ENCODE peak calls at places on chromosomes 5 and 9, in ten cellular contexts. D is activated CD8-positive, alpha-beta memory T cell treated with anti-CD3 and anti-CD28 coated beads for 48 hours; A is heart right ventricle; K is NCI-H2029 treated with DMSO at 0.1 percent for 48 hours; Z is HuH-7.5; I is Right ventricle myocardium inferior; B is activated CD8-positive, alpha-beta T cell treated with anti-CD3 and anti-CD28 coated beads, Interleukin-2, amount 10 ng/mL, durations not matched to agents 7 days and 5 days; P is endothelial cell; X is GM13977; S is EH. Y is an unnamed sample.

GRCh38 chr9:794386-794785 is 47.1 kb upstream of the DMRT1 start:
- DNase-seq in B (no peak), K (no peak), I (no peak), P (no peak), Z (no peak), X (no peak), D (no peak), A (no peak), S (no peak), Y (no peak)

GRCh38 chr5:17802256-17802655 is 168.0 kb downstream of the TAF11L14 start:
- DNase-seq in A (no peak), I (no peak), K (no peak), B (no peak), Z (no peak), P (no peak), X (no peak), S (no peak), D (no peak), Y (no peak)

GRCh38 chr5:150137168-150137957 is 18.3 kb downstream of the PDGFRB start:
- DNase-seq in I (no peak), D (no peak), B (no peak), S (peak; percentile 84), P (peak; percentile 57), Z (peak; percentile 72), K (no peak), X (no peak), A (no peak), Y (peak; percentile 18)

GRCh38 chr5:113128931-113129330 is 152.3 kb downstream of the DCP2 start:
- DNase-seq in B (no peak), Z (no peak), K (no peak), X (no peak), S (no peak), D (no peak), A (no peak), P (no peak), I (no peak), Y (no peak)

GRCh38 chr9:77586591-77586990 is 61.5 kb downstream of the GNA14 start:
- DNase-seq in K (no peak), Z (no peak), B (no peak), D (no peak), A (no peak), S (no peak), I (no peak), X (no peak), P (no peak), Y (no peak)

GRCh38 chr5:123717139-123717538 is 205.2 kb downstream of the CSNK1G3 start:
- DNase-seq in I (no peak), K (no peak), B (no peak), A (no peak), Z (no peak), P (no peak), D (no peak), S (peak; percentile 84), X (no peak), Y (no peak)

GRCh38 chr9:120424248-120424647 is 155.7 kb downstream of the CDK5RAP2 start:
- DNase-seq in X (no peak), A (no peak), K (no peak), D (no peak), Z (no peak), P (no peak), I (no peak), S (no peak), B (no peak), Y (no peak)

GRCh38 chr9:684950-685340 is 156.6 kb upstream of the DMRT1 start:
- DNase-seq in X (no peak), Z (no peak), K (no peak), D (no peak), S (peak; percentile 83), B (no peak), I (no peak), A (no peak), P (no peak), Y (no peak)

GRCh38 chr5:135033026-135033861 is 784 bp downstream of the PITX1 start:
- DNase-seq in B (no peak), X (no peak), A (no peak), I (peak; percentile 70), S (peak; percentile 58), K (peak; percentile 32), P (no peak), Z (peak; percentile 66), D (no peak), Y (peak; percentile 65)

GRCh38 chr5:78295035-78295961 is 800 bp upstream of the AP3B1 start:
- DNase-seq in P (peak; percentile 24), I (no peak), D (peak; percentile 15), B (peak; percentile 59), S (peak; percentile 39), X (peak; percentile 31), A (peak; percentile 5), Z (peak; percentile 31), K (no peak), Y (peak; percentile 15)

GRCh38 chr5:180648658-180649296 is 623 bp downstream of the FLT4 start:
- DNase-seq in P (peak; percentile 74), I (no peak), B (no peak), X (peak; percentile 56), S (no peak), Z (no peak), K (no peak), D (no peak), A (no peak), Y (no peak)

Y was measured in T47D.